ENCODE peak calls at places on chromosomes 2 and 18, in ten cellular contexts. One of them, this sample, is unnamed.

GRCh38 chr2:236858661-236859060 is 227.0 kb upstream of the COPS8 start:
- DNase-seq in myocyte: no peak
- DNase-seq in HCEC 1CT: no peak
- DNase-seq in activated CD4-positive, alpha-beta T cell treated with anti-CD3 and anti-CD28 coated beads for 24 hours: no peak
- DNase-seq in fibroblast of lung: no peak
- DNase-seq in frontal cortex: peak; percentile 20
- DNase-seq in NCI-H82: no peak
- DNase-seq in left ventricle myocardium inferior: no peak
- DNase-seq in activated naive CD8-positive, alpha-beta T cell treated with anti-CD3 and anti-CD28 coated beads, Interleukin-2, amount 50 U/mL, for 24 hours: no peak
- DNase-seq in KBM-7: no peak
- DNase-seq in this sample: no peak

GRCh38 chr2:72138921-72139381 is 8.7 kb downstream of the CYP26B1 start:
- DNase-seq in left ventricle myocardium inferior: peak; percentile 4
- DNase-seq in KBM-7: no peak
- DNase-seq in HCEC 1CT: no peak
- DNase-seq in frontal cortex: no peak
- DNase-seq in NCI-H82: no peak
- DNase-seq in activated CD4-positive, alpha-beta T cell treated with anti-CD3 and anti-CD28 coated beads for 24 hours: no peak
- DNase-seq in myocyte: peak; percentile 46
- DNase-seq in activated naive CD8-positive, alpha-beta T cell treated with anti-CD3 and anti-CD28 coated beads, Interleukin-2, amount 50 U/mL, for 24 hours: no peak
- DNase-seq in fibroblast of lung: no peak
- DNase-seq in this sample: no peak

GRCh38 chr2:37456479-37456878 is 112.0 kb downstream of the QPCT start:
- DNase-seq in HCEC 1CT: peak; percentile 6
- DNase-seq in frontal cortex: no peak
- DNase-seq in fibroblast of lung: no peak
- DNase-seq in left ventricle myocardium inferior: no peak
- DNase-seq in myocyte: peak; percentile 82
- DNase-seq in KBM-7: peak; percentile 28
- DNase-seq in NCI-H82: peak; percentile 28
- DNase-seq in activated CD4-positive, alpha-beta T cell treated with anti-CD3 and anti-CD28 coated beads for 24 hours: peak; percentile 1
- DNase-seq in activated naive CD8-positive, alpha-beta T cell treated with anti-CD3 and anti-CD28 coated beads, Interleukin-2, amount 50 U/mL, for 24 hours: peak; percentile 12
- DNase-seq in this sample: peak; percentile 19

GRCh38 chr2:220065581-220065980 is 438.2 kb downstream of the SLC4A3 start:
- DNase-seq in fibroblast of lung: no peak
- DNase-seq in KBM-7: no peak
- DNase-seq in activated CD4-positive, alpha-beta T cell treated with anti-CD3 and anti-CD28 coated beads for 24 hours: no peak
- DNase-seq in frontal cortex: no peak
- DNase-seq in left ventricle myocardium inferior: no peak
- DNase-seq in HCEC 1CT: no peak
- DNase-seq in activated naive CD8-positive, alpha-beta T cell treated with anti-CD3 and anti-CD28 coated beads, Interleukin-2, amount 50 U/mL, for 24 hours: no peak
- DNase-seq in myocyte: no peak
- DNase-seq in NCI-H82: no peak
- DNase-seq in this sample: no peak

GRCh38 chr2:120819720-120820210 is 84.1 kb downstream of the GLI2 start:
- DNase-seq in activated naive CD8-positive, alpha-beta T cell treated with anti-CD3 and anti-CD28 coated beads, Interleukin-2, amount 50 U/mL, for 24 hours: no peak
- DNase-seq in myocyte: no peak
- DNase-seq in KBM-7: no peak
- DNase-seq in activated CD4-positive, alpha-beta T cell treated with anti-CD3 and anti-CD28 coated beads for 24 hours: no peak
- DNase-seq in NCI-H82: no peak
- DNase-seq in fibroblast of lung: no peak
- DNase-seq in HCEC 1CT: no peak
- DNase-seq in frontal cortex: no peak
- DNase-seq in left ventricle myocardium inferior: no peak
- DNase-seq in this sample: no peak

GRCh38 chr2:240151477-240152031 is 11.1 kb upstream of the OTOS start:
- DNase-seq in left ventricle myocardium inferior: peak; percentile 38
- DNase-seq in activated CD4-positive, alpha-beta T cell treated with anti-CD3 and anti-CD28 coated beads for 24 hours: no peak
- DNase-seq in HCEC 1CT: no peak
- DNase-seq in myocyte: no peak
- DNase-seq in fibroblast of lung: no peak
- DNase-seq in NCI-H82: no peak
- DNase-seq in frontal cortex: no peak
- DNase-seq in activated naive CD8-positive, alpha-beta T cell treated with anti-CD3 and anti-CD28 coated beads, Interleukin-2, amount 50 U/mL, for 24 hours: no peak
- DNase-seq in KBM-7: no peak
- DNase-seq in this sample: no peak

GRCh38 chr2:53784431-53784830 is 2.3 kb downstream of the ASB3 start:
- DNase-seq in frontal cortex: no peak
- DNase-seq in left ventricle myocardium inferior: no peak
- DNase-seq in KBM-7: no peak
- DNase-seq in activated naive CD8-positive, alpha-beta T cell treated with anti-CD3 and anti-CD28 coated beads, Interleukin-2, amount 50 U/mL, for 24 hours: no peak
- DNase-seq in NCI-H82: no peak
- DNase-seq in myocyte: no peak
- DNase-seq in fibroblast of lung: no peak
- DNase-seq in activated CD4-positive, alpha-beta T cell treated with anti-CD3 and anti-CD28 coated beads for 24 hours: no peak
- DNase-seq in HCEC 1CT: no peak
- DNase-seq in this sample: no peak

GRCh38 chr2:231928901-231929725 is 2.9 kb upstream of the NPPC start:
- DNase-seq in activated CD4-positive, alpha-beta T cell treated with anti-CD3 and anti-CD28 coated beads for 24 hours: no peak
- DNase-seq in frontal cortex: no peak
- DNase-seq in NCI-H82: no peak
- DNase-seq in HCEC 1CT: no peak
- DNase-seq in activated naive CD8-positive, alpha-beta T cell treated with anti-CD3 and anti-CD28 coated beads, Interleukin-2, amount 50 U/mL, for 24 hours: no peak
- DNase-seq in myocyte: no peak
- DNase-seq in KBM-7: no peak
- DNase-seq in left ventricle myocardium inferior: no peak
- DNase-seq in fibroblast of lung: no peak
- DNase-seq in this sample: no peak

GRCh38 chr2:23635666-23636340 is 250.8 kb downstream of the KLHL29 start:
- DNase-seq in frontal cortex: no peak
- DNase-seq in fibroblast of lung: no peak
- DNase-seq in KBM-7: no peak
- DNase-seq in left ventricle myocardium inferior: no peak
- DNase-seq in activated CD4-positive, alpha-beta T cell treated with anti-CD3 and anti-CD28 coated beads for 24 hours: no peak
- DNase-seq in myocyte: no peak
- DNase-seq in HCEC 1CT: no peak
- DNase-seq in activated naive CD8-positive, alpha-beta T cell treated with anti-CD3 and anti-CD28 coated beads, Interleukin-2, amount 50 U/mL, for 24 hours: no peak
- DNase-seq in NCI-H82: no peak
- DNase-seq in this sample: no peak

GRCh38 chr2:38653715-38654494 is 12.0 kb upstream of the GALM start:
- DNase-seq in frontal cortex: no peak
- DNase-seq in activated CD4-positive, alpha-beta T cell treated with anti-CD3 and anti-CD28 coated beads for 24 hours: no peak
- DNase-seq in myocyte: peak; percentile 35
- DNase-seq in activated naive CD8-positive, alpha-beta T cell treated with anti-CD3 and anti-CD28 coated beads, Interleukin-2, amount 50 U/mL, for 24 hours: peak; percentile 74
- DNase-seq in fibroblast of lung: no peak
- DNase-seq in HCEC 1CT: no peak
- DNase-seq in left ventricle myocardium inferior: no peak
- DNase-seq in KBM-7: no peak
- DNase-seq in NCI-H82: no peak
- DNase-seq in this sample: no peak

GRCh38 chr2:241279413-241279812 is 36.1 kb downstream of the HDLBP start:
- DNase-seq in frontal cortex: no peak
- DNase-seq in activated CD4-positive, alpha-beta T cell treated with anti-CD3 and anti-CD28 coated beads for 24 hours: no peak
- DNase-seq in left ventricle myocardium inferior: no peak
- DNase-seq in KBM-7: peak; percentile 24
- DNase-seq in NCI-H82: peak; percentile 61
- DNase-seq in HCEC 1CT: no peak
- DNase-seq in myocyte: no peak
- DNase-seq in activated naive CD8-positive, alpha-beta T cell treated with anti-CD3 and anti-CD28 coated beads, Interleukin-2, amount 50 U/mL, for 24 hours: no peak
- DNase-seq in fibroblast of lung: peak; percentile 34
- DNase-seq in this sample: no peak

GRCh38 chr2:61179701-61180639 is 18.0 kb downstream of the C2orf74 start:
- DNase-seq in fibroblast of lung: peak; percentile 87
- DNase-seq in NCI-H82: no peak
- DNase-seq in HCEC 1CT: peak; percentile 64
- DNase-seq in activated naive CD8-positive, alpha-beta T cell treated with anti-CD3 and anti-CD28 coated beads, Interleukin-2, amount 50 U/mL, for 24 hours: no peak
- DNase-seq in myocyte: peak; percentile 47
- DNase-seq in activated CD4-positive, alpha-beta T cell treated with anti-CD3 and anti-CD28 coated beads for 24 hours: no peak
- DNase-seq in frontal cortex: no peak
- DNase-seq in KBM-7: no peak
- DNase-seq in left ventricle myocardium inferior: peak; percentile 82
- DNase-seq in this sample: no peak

GRCh38 chr2:121007490-121007853 is 271.8 kb downstream of the GLI2 start:
- DNase-seq in activated naive CD8-positive, alpha-beta T cell treated with anti-CD3 and anti-CD28 coated beads, Interleukin-2, amount 50 U/mL, for 24 hours: no peak
- DNase-seq in myocyte: no peak
- DNase-seq in frontal cortex: no peak
- DNase-seq in activated CD4-positive, alpha-beta T cell treated with anti-CD3 and anti-CD28 coated beads for 24 hours: no peak
- DNase-seq in KBM-7: no peak
- DNase-seq in fibroblast of lung: no peak
- DNase-seq in left ventricle myocardium inferior: no peak
- DNase-seq in NCI-H82: no peak
- DNase-seq in HCEC 1CT: no peak
- DNase-seq in this sample: no peak

GRCh38 chr18:47795448-47795843 is 135.0 kb downstream of the SMAD2 start:
- DNase-seq in KBM-7: no peak
- DNase-seq in left ventricle myocardium inferior: no peak
- DNase-seq in myocyte: no peak
- DNase-seq in fibroblast of lung: no peak
- DNase-seq in HCEC 1CT: no peak
- DNase-seq in activated CD4-positive, alpha-beta T cell treated with anti-CD3 and anti-CD28 coated beads for 24 hours: no peak
- DNase-seq in NCI-H82: no peak
- DNase-seq in frontal cortex: no peak
- DNase-seq in activated naive CD8-positive, alpha-beta T cell treated with anti-CD3 and anti-CD28 coated beads, Interleukin-2, amount 50 U/mL, for 24 hours: no peak
- DNase-seq in this sample: no peak

GRCh38 chr2:8565399-8566154 is 116.3 kb upstream of the ID2 start:
- DNase-seq in myocyte: no peak
- DNase-seq in activated CD4-positive, alpha-beta T cell treated with anti-CD3 and anti-CD28 coated beads for 24 hours: no peak
- DNase-seq in frontal cortex: no peak
- DNase-seq in activated naive CD8-positive, alpha-beta T cell treated with anti-CD3 and anti-CD28 coated beads, Interleukin-2, amount 50 U/mL, for 24 hours: no peak
- DNase-seq in HCEC 1CT: no peak
- DNase-seq in KBM-7: no peak
- DNase-seq in left ventricle myocardium inferior: no peak
- DNase-seq in NCI-H82: no peak
- DNase-seq in fibroblast of lung: no peak
- DNase-seq in this sample: no peak

GRCh38 chr18:445090-445489 is 55.4 kb downstream of the COLEC12 start:
- DNase-seq in fibroblast of lung: no peak
- DNase-seq in activated CD4-positive, alpha-beta T cell treated with anti-CD3 and anti-CD28 coated beads for 24 hours: no peak
- DNase-seq in NCI-H82: no peak
- DNase-seq in HCEC 1CT: no peak
- DNase-seq in frontal cortex: no peak
- DNase-seq in myocyte: no peak
- DNase-seq in KBM-7: no peak
- DNase-seq in activated naive CD8-positive, alpha-beta T cell treated with anti-CD3 and anti-CD28 coated beads, Interleukin-2, amount 50 U/mL, for 24 hours: no peak
- DNase-seq in left ventricle myocardium inferior: no peak
- DNase-seq in this sample: no peak

GRCh38 chr2:78992451-78992806 is 33.1 kb upstream of the REG3G start:
- DNase-seq in activated naive CD8-positive, alpha-beta T cell treated with anti-CD3 and anti-CD28 coated beads, Interleukin-2, amount 50 U/mL, for 24 hours: no peak
- DNase-seq in myocyte: no peak
- DNase-seq in fibroblast of lung: no peak
- DNase-seq in HCEC 1CT: no peak
- DNase-seq in frontal cortex: peak; percentile 46
- DNase-seq in activated CD4-positive, alpha-beta T cell treated with anti-CD3 and anti-CD28 coated beads for 24 hours: no peak
- DNase-seq in NCI-H82: peak; percentile 67
- DNase-seq in KBM-7: no peak
- DNase-seq in left ventricle myocardium inferior: no peak
- DNase-seq in this sample: no peak

This sample was measured in naive thymus-derived CD8-positive, alpha-beta T cell.